ENCODE peak calls at places on chromosome 7, in seven cellular contexts. E, K, R, N, M, L and U are unnamed samples.

GRCh38 chr7:155205368-155206285 is 92.1 kb upstream of the INSIG1 start:
- DNase-seq in N (peak), R (peak), E (peak), K (peak), L (peak), M (no peak), U (no peak)

GRCh38 chr7:29495618-29496017 is 68.0 kb upstream of the PRR15 start:
- DNase-seq in K (peak), M (no peak), N (peak), E (no peak), L (no peak), R (no peak), U (no peak)

GRCh38 chr7:155580367-155580766 is 34.0 kb upstream of the CNPY1 start:
- DNase-seq in L (no peak), K (no peak), M (no peak), N (no peak), E (no peak), R (no peak), U (no peak)

GRCh38 chr7:100584677-100585510 is 1.0 kb downstream of the LRCH4 start:
- DNase-seq in R (peak), L (peak), K (peak), N (peak), M (no peak), E (peak), U (peak)

GRCh38 chr7:33091111-33091531 is 18.1 kb downstream of the RP9 start:
- DNase-seq in R (no peak), N (no peak), E (peak), L (peak), K (no peak), M (no peak), U (no peak)

GRCh38 chr7:104908636-104909035 is 105.4 kb upstream of the KMT2E start:
- DNase-seq in N (no peak), M (no peak), E (no peak), R (no peak), L (peak), K (no peak), U (no peak)

GRCh38 chr7:151385626-151386300 is 24.1 kb downstream of the WDR86 start:
- DNase-seq in M (no peak), E (no peak), R (no peak), K (no peak), L (no peak), N (no peak), U (no peak)

GRCh38 chr7:55526770-55527169 is 45.5 kb downstream of the VOPP1 start:
- DNase-seq in N (peak), L (no peak), R (no peak), M (no peak), E (no peak), K (peak), U (peak)

GRCh38 chr7:106462914-106463482 is 178.2 kb upstream of the NAMPT start:
- DNase-seq in M (no peak), L (no peak), R (no peak), E (no peak), N (no peak), K (peak), U (peak)

GRCh38 chr7:100576384-100576993 is 2.8 kb upstream of the SAP25 start:
- DNase-seq in E (no peak), L (no peak), M (no peak), K (no peak), R (no peak), N (peak), U (no peak)

GRCh38 chr7:71618281-71618680 is 486.3 kb downstream of the GALNT17 start:
- DNase-seq in N (no peak), E (no peak), K (no peak), L (no peak), M (no peak), R (no peak), U (no peak)

GRCh38 chr7:151025924-151026671 is 1.8 kb upstream of the ATG9B start:
- DNase-seq in M (no peak), R (peak), K (peak), N (no peak), E (peak), L (peak), U (no peak)

GRCh38 chr7:14858410-14858809 is 44.1 kb downstream of the DGKB start:
- DNase-seq in K (no peak), N (no peak), R (no peak), L (no peak), M (no peak), E (no peak), U (no peak)

GRCh38 chr7:45068236-45069023 is 20.3 kb downstream of the NACAD start:
- DNase-seq in E (no peak), N (no peak), L (no peak), K (no peak), M (no peak), R (no peak), U (no peak)

GRCh38 chr7:36208406-36208805 is 55.4 kb downstream of the EEPD1 start:
- DNase-seq in M (no peak), N (no peak), K (no peak), E (peak), L (no peak), R (peak), U (no peak)

GRCh38 chr7:66348959-66349358 is 143.8 kb downstream of the TPST1 start:
- DNase-seq in N (no peak), M (no peak), L (no peak), E (no peak), K (no peak), R (no peak), U (no peak)

GRCh38 chr7:44156453-44157010 is 15.4 kb upstream of the MYL7 start:
- DNase-seq in L (no peak), K (no peak), M (no peak), E (no peak), N (no peak), R (no peak), U (no peak)

GRCh38 chr7:4959356-4959755 is 369 bp upstream of the MMD2 start:
- DNase-seq in M (no peak), R (no peak), K (no peak), L (no peak), N (no peak), E (no peak), U (no peak)

GRCh38 chr7:98051118-98051744 is 55.4 kb upstream of the LMTK2 start:
- DNase-seq in R (no peak), N (peak), M (peak), L (no peak), E (no peak), K (peak), U (peak)

GRCh38 chr7:158025651-158026600 is 561.7 kb downstream of the PTPRN2 start:
- DNase-seq in E (no peak), R (no peak), M (no peak), N (no peak), K (no peak), L (no peak), U (no peak)

GRCh38 chr7:76023002-76023401 is 24.8 kb downstream of the STYXL1 start:
- DNase-seq in R (no peak), N (no peak), L (no peak), M (no peak), K (peak), E (no peak), U (no peak)

GRCh38 chr7:41993173-41993867 is 243.7 kb downstream of the GLI3 start:
- DNase-seq in E (peak), K (no peak), M (no peak), N (no peak), R (peak), L (no peak), U (no peak)

GRCh38 chr7:33649476-33650441 is 255.6 kb upstream of the BMPER start:
- DNase-seq in L (peak), R (no peak), K (no peak), M (no peak), E (peak), N (no peak), U (no peak)

GRCh38 chr7:45938626-45939302 is 17.7 kb upstream of the IGFBP3 start:
- DNase-seq in N (peak), K (peak), M (no peak), E (no peak), R (no peak), L (no peak), U (no peak)

GRCh38 chr7:50560865-50561351 is 4.3 kb downstream of the DDC start:
- DNase-seq in N (no peak), L (no peak), R (no peak), M (no peak), K (peak), E (no peak), U (no peak)

GRCh38 chr7:80445351-80445750 is 66.5 kb downstream of the GNAT3 start:
- DNase-seq in M (no peak), N (no peak), K (no peak), R (no peak), E (no peak), L (no peak), U (no peak)

GRCh38 chr7:112160130-112160770 is 45.9 kb downstream of the DOCK4 start:
- DNase-seq in L (no peak), E (peak), K (peak), M (no peak), N (no peak), R (peak), U (no peak)

GRCh38 chr7:39421251-39421650 is 145.0 kb upstream of the YAE1 start:
- DNase-seq in E (no peak), M (no peak), R (no peak), L (no peak), K (no peak), N (no peak), U (no peak)

GRCh38 chr7:116271161-116271979 is 61.0 kb downstream of the TES start:
- DNase-seq in M (no peak), R (peak), E (peak), K (no peak), L (peak), N (no peak), U (no peak)

GRCh38 chr7:24834150-24834798 is 77.0 kb upstream of the GSDME start:
- DNase-seq in M (no peak), N (no peak), K (no peak), E (no peak), R (no peak), L (peak), U (no peak)

GRCh38 chr7:97722386-97722785 is 9.5 kb upstream of the TAC1 start:
- DNase-seq in R (no peak), L (no peak), K (no peak), N (no peak), M (no peak), E (no peak), U (no peak)

GRCh38 chr7:92504563-92504962 is 23.8 kb downstream of the PEX1 start:
- DNase-seq in N (no peak), K (no peak), L (no peak), R (no peak), M (no peak), E (no peak), U (no peak)

GRCh38 chr7:92503767-92504166 is 24.6 kb downstream of the PEX1 start:
- DNase-seq in R (no peak), M (no peak), L (no peak), E (no peak), N (no peak), K (no peak), U (no peak)

GRCh38 chr7:92508949-92509348 is 19.4 kb downstream of the PEX1 start:
- DNase-seq in K (no peak), L (no peak), R (no peak), N (no peak), M (no peak), E (no peak), U (no peak)

GRCh38 chr7:92506363-92506762 is 22.0 kb downstream of the PEX1 start:
- DNase-seq in K (no peak), R (no peak), L (no peak), E (no peak), N (no peak), M (no peak), U (no peak)
- H3K18ac ChIP-seq in K (no peak), R (no peak), L (no peak), E (no peak), N (no peak), M (no peak), U (no peak)

DNA sequence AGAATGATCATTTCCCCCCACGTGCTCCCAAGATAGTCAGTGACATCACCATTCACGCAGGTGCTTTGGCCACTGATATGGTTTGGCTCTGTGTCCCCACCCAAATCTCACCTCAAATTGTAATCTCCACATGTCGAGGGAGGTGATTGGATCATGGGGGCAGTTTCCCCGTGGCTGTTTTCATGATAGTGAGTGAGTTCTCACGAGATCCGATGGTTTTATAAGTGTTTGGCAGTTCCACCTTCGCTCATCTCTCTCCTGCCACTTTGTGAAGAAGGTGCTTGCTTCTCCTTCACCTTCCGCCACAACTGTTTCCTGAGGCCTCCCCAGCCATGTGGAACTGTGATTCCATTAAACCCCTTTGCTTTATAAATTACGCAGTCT is 205.4 kb upstream of the SH2B2 start:
- DNase-seq in K (no peak), N (no peak), L (no peak), E (no peak), R (no peak), M (no peak), U (no peak)
- H3K18ac ChIP-seq in K (no peak), N (no peak), L (no peak), E (no peak), R (no peak), M (no peak), U (no peak)

GRCh38 chr7:138538996-138539644 is 79.1 kb downstream of the TRIM24 start:
- DNase-seq in L (no peak), R (no peak), M (no peak), E (no peak), K (no peak), N (no peak), U (no peak)
- H3K18ac ChIP-seq in L (no peak), R (peak), M (no peak), E (no peak), K (no peak), N (no peak), U (no peak)

GRCh38 chr7:111086532-111086931 is 4.4 kb upstream of the LRRN3 start:
- DNase-seq in E (peak), R (peak), M (no peak), N (no peak), L (no peak), K (no peak), U (no peak)

GRCh38 chr7:111090834-111091233 is at the start of gene LRRN3:
- DNase-seq in N (peak), E (peak), K (no peak), L (peak), R (peak), M (no peak), U (no peak)

GRCh38 chr7:111089822-111090426 is 1.0 kb upstream of the LRRN3 start:
- DNase-seq in L (peak), N (no peak), K (peak), M (no peak), R (peak), E (peak), U (no peak)

GRCh38 chr7:111085356-111085755 is 5.6 kb upstream of the LRRN3 start:
- DNase-seq in K (no peak), E (no peak), L (no peak), R (no peak), M (no peak), N (no peak), U (no peak)

DNA sequence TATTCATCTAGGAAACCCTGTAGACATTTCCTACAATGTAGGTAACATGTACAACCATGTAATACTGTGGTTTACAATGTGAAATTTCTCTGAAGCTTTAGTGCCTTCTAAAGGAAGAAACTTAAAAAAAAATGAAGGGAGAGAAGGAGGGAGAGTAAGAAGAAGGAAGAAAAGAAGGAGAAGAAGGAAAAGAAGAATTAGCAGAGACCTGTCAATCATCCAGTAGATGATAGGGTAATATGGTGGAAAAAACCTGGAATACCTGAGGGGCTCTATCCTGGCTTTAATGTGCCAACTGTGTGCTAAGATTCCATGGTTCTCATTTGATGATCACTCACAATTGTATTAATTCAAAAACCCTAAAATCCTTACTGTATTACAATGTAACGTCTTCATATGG is 2.6 kb upstream of the LRRN3 start:
- DNase-seq in N (no peak), L (no peak), E (no peak), M (no peak), K (no peak), R (no peak), U (no peak)
- H3K18ac ChIP-seq in N (no peak), L (no peak), E (no peak), M (no peak), K (no peak), R (no peak), U (no peak)

GRCh38 chr7:1099154-1099542 is 11.2 kb downstream of the GPER1 start:
- DNase-seq in R (no peak), N (no peak), L (no peak), E (no peak), K (no peak), M (no peak), U (no peak)
- H3K18ac ChIP-seq in R (no peak), N (no peak), L (no peak), E (no peak), K (no peak), M (no peak), U (no peak)